ENCODE peak calls at places on chromosomes 12 and 14, in six cellular contexts. One of them, this sample, is unnamed.

GRCh38 chr12:12723147-12723680 is 6.0 kb downstream of the CDKN1B start:
- DNase-seq in H1: no peak
- DNase-seq in GM12878: no peak
- DNase-seq in K562: no peak
- DNase-seq in HepG2: no peak
- DNase-seq in GM12891: no peak
- DNase-seq in this sample: no peak

GRCh38 chr12:8697120-8697475 is 693 bp upstream of the RIMKLB start:
- DNase-seq in HepG2: no peak
- DNase-seq in K562: no peak
- DNase-seq in GM12891: no peak
- DNase-seq in GM12878: no peak
- DNase-seq in H1: no peak
- DNase-seq in this sample: no peak

GRCh38 chr12:88562846-88563582 is 17.3 kb downstream of the KITLG start:
- DNase-seq in GM12891: no peak
- DNase-seq in GM12878: no peak
- DNase-seq in H1: no peak
- DNase-seq in HepG2: no peak
- DNase-seq in K562: no peak
- DNase-seq in this sample: no peak

GRCh38 chr12:130838284-130838950 is 633 bp downstream of the STX2 start:
- DNase-seq in GM12891: peak
- DNase-seq in HepG2: peak
- DNase-seq in H1: peak
- DNase-seq in K562: peak
- DNase-seq in GM12878: no peak
- DNase-seq in this sample: peak

GRCh38 chr12:23204933-23205778 is 580.2 kb downstream of the ETNK1 start:
- DNase-seq in GM12891: peak
- DNase-seq in K562: peak
- DNase-seq in GM12878: peak
- DNase-seq in HepG2: peak
- DNase-seq in H1: no peak
- DNase-seq in this sample: peak

GRCh38 chr14:35213869-35214387 is 78.3 kb upstream of the PSMA6 start:
- DNase-seq in H1: no peak
- DNase-seq in K562: no peak
- DNase-seq in GM12891: no peak
- DNase-seq in HepG2: peak
- DNase-seq in GM12878: no peak
- DNase-seq in this sample: no peak

GRCh38 chr12:120930032-120930431 is 25.9 kb upstream of the SPPL3 start:
- DNase-seq in H1: no peak
- DNase-seq in GM12891: no peak
- DNase-seq in GM12878: no peak
- DNase-seq in HepG2: no peak
- DNase-seq in K562: no peak
- DNase-seq in this sample: no peak

GRCh38 chr14:77364146-77364545 is 12.7 kb downstream of the TMED8 start:
- DNase-seq in HepG2: no peak
- DNase-seq in GM12878: no peak
- DNase-seq in K562: no peak
- DNase-seq in GM12891: no peak
- DNase-seq in H1: no peak
- DNase-seq in this sample: no peak

GRCh38 chr14:100818221-100818699 is 7.7 kb upstream of the MEG3 start:
- DNase-seq in K562: no peak
- DNase-seq in GM12878: no peak
- DNase-seq in HepG2: peak
- DNase-seq in GM12891: no peak
- DNase-seq in H1: no peak
- DNase-seq in this sample: no peak

GRCh38 chr14:106372870-106373657 is 846.7 kb downstream of the TMEM121 start:
- DNase-seq in GM12891: peak
- DNase-seq in K562: peak
- DNase-seq in HepG2: peak
- DNase-seq in GM12878: no peak
- DNase-seq in H1: peak
- DNase-seq in this sample: peak

GRCh38 chr14:78721756-78722455 is 551.7 kb downstream of the NRXN3 start:
- DNase-seq in K562: no peak
- DNase-seq in GM12878: no peak
- DNase-seq in H1: no peak
- DNase-seq in GM12891: no peak
- DNase-seq in HepG2: no peak
- DNase-seq in this sample: no peak

GRCh38 chr12:25958254-25959068 is at the start of gene RASSF8:
- DNase-seq in HepG2: peak
- DNase-seq in H1: peak
- DNase-seq in GM12891: peak
- DNase-seq in K562: peak
- DNase-seq in GM12878: no peak
- DNase-seq in this sample: peak

GRCh38 chr14:65788876-65789859 is 376.6 kb downstream of the FUT8 start:
- DNase-seq in H1: no peak
- DNase-seq in K562: no peak
- DNase-seq in GM12878: no peak
- DNase-seq in HepG2: peak
- DNase-seq in GM12891: no peak
- DNase-seq in this sample: no peak

GRCh38 chr12:104562763-104563162 is 106.0 kb downstream of the CHST11 start:
- DNase-seq in H1: no peak
- DNase-seq in K562: no peak
- DNase-seq in GM12878: no peak
- DNase-seq in GM12891: no peak
- DNase-seq in HepG2: no peak
- DNase-seq in this sample: no peak

GRCh38 chr12:3107071-3107583 is 29.9 kb downstream of the TSPAN9 start:
- DNase-seq in GM12878: no peak
- DNase-seq in HepG2: no peak
- DNase-seq in H1: peak
- DNase-seq in K562: no peak
- DNase-seq in GM12891: no peak
- DNase-seq in this sample: no peak

GRCh38 chr14:73239463-73240241 is 2.3 kb downstream of the PAPLN start:
- DNase-seq in H1: peak
- DNase-seq in K562: no peak
- DNase-seq in HepG2: no peak
- DNase-seq in GM12878: no peak
- DNase-seq in GM12891: no peak
- DNase-seq in this sample: peak

GRCh38 chr14:99562848-99563748 is 40.9 kb downstream of the CCDC85C start:
- DNase-seq in H1: peak
- DNase-seq in GM12878: no peak
- DNase-seq in K562: peak
- DNase-seq in GM12891: no peak
- DNase-seq in HepG2: peak
- DNase-seq in this sample: no peak

GRCh38 chr12:112936927-112937326 is 1.3 kb upstream of the OAS3 start:
- DNase-seq in H1: no peak
- DNase-seq in GM12891: no peak
- DNase-seq in K562: no peak
- DNase-seq in HepG2: no peak
- DNase-seq in GM12878: no peak
- DNase-seq in this sample: no peak

GRCh38 chr12:94561943-94562411 is 88.4 kb downstream of the TMCC3 start:
- DNase-seq in K562: no peak
- DNase-seq in GM12891: no peak
- DNase-seq in GM12878: peak
- DNase-seq in HepG2: no peak
- DNase-seq in H1: no peak
- DNase-seq in this sample: peak

GRCh38 chr12:79973774-79974173 is 38.9 kb upstream of the PPP1R12A start:
- DNase-seq in H1: no peak
- DNase-seq in HepG2: no peak
- DNase-seq in GM12891: no peak
- DNase-seq in GM12878: no peak
- DNase-seq in K562: no peak
- DNase-seq in this sample: no peak

GRCh38 chr12:29572938-29573337 is 75.5 kb upstream of the OVCH1 start:
- DNase-seq in GM12878: no peak
- DNase-seq in HepG2: no peak
- DNase-seq in K562: no peak
- DNase-seq in H1: no peak
- DNase-seq in GM12891: no peak
- DNase-seq in this sample: no peak

GRCh38 chr12:77591959-77592358 is 238.7 kb upstream of the NAV3 start:
- DNase-seq in H1: no peak
- DNase-seq in HepG2: no peak
- DNase-seq in GM12878: no peak
- DNase-seq in K562: no peak
- DNase-seq in GM12891: no peak
- DNase-seq in this sample: no peak

GRCh38 chr14:52299692-52300278 is 14.3 kb upstream of the PTGER2 start:
- DNase-seq in GM12891: no peak
- DNase-seq in K562: peak
- DNase-seq in GM12878: no peak
- DNase-seq in H1: no peak
- DNase-seq in HepG2: peak
- DNase-seq in this sample: no peak

GRCh38 chr14:96260341-96260821 is 4.4 kb downstream of the BDKRB1 start:
- DNase-seq in HepG2: no peak
- DNase-seq in K562: no peak
- DNase-seq in GM12891: no peak
- DNase-seq in H1: no peak
- DNase-seq in GM12878: no peak
- DNase-seq in this sample: no peak

DNA sequence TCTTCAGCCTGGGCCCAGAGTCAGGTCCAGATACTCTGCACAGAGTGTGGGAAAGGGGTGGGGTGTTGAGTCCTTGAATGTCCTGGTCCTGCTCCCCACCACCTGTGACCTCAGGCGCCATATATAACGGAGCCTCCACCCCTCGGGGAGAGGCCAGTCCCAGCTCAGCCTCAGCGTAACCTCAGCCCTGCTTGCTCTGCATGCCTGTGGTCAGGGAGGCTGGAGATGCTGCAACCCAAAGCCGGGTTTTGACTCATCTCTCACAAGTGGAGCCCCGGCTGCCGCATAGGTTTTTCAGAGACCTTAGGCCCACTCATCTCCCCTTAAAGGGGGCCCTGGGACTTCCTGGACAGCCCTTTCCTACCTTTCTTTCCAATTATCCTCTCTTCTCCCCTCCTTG is 1.3 kb downstream of the ITGB7 start:
- DNase-seq in HepG2: no peak
- DNase-seq in GM12878: peak
- DNase-seq in K562: peak
- DNase-seq in GM12891: peak
- DNase-seq in H1: no peak
- DNase-seq in this sample: peak
- TF ChIP-seq TAF1 in HepG2: no peak
- TF ChIP-seq TAF1 in GM12878: peak
- TF ChIP-seq TAF1 in K562: no peak
- TF ChIP-seq TAF1 in GM12891: no peak
- TF ChIP-seq TAF1 in H1: no peak
- TF ChIP-seq TAF1 in this sample: peak

DNA sequence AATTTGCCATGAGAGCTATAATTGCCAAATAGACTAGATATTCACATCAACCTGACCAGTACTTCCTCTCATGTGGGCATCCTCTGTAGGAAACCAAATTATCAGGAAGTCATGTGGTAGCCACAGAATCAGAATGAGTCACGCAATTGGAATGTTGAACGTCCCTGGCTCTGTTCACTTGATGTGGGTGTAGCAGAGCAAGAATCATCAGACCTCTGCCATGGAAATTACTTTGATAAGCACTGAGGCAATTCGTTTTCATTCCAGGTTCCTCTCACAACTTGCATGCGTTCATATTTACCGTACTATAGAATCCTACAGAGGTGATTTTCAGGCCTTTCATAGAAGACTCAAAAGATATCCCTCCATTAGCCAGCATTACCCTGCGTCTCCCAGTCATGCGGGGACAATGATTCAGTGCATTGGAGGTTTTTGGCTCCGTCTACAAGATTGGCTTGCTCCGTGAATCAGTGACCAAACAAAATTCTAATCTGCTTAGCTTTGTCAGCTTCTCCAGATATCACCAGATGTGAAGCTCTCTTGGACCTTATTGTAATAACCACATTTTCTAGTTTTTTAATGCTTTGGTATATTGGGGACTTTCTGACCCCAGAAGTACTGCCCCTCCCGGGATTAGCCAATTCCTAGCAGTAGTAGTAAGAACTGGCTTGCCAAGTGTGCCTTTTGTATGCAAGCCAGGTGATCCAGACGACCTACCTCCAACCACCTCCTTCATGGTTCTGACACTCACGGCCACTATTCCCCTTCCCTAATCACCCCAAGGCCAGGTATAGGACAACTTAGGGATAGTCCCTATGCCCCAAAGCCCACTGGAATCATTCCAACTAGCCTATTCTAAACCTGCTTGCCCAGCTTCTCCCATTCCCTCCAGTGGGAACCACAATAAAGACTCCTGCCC is 133.4 kb downstream of the KICS2 start:
- DNase-seq in K562: no peak
- DNase-seq in H1: no peak
- DNase-seq in HepG2: peak
- DNase-seq in GM12891: no peak
- DNase-seq in GM12878: no peak
- DNase-seq in this sample: no peak
- TF ChIP-seq POLR2AphosphoS5 in K562: no peak
- TF ChIP-seq POLR2AphosphoS5 in H1: no peak
- TF ChIP-seq POLR2AphosphoS5 in HepG2: no peak
- TF ChIP-seq POLR2AphosphoS5 in GM12891: no peak
- TF ChIP-seq POLR2AphosphoS5 in GM12878: no peak
- TF ChIP-seq POLR2AphosphoS5 in this sample: no peak

GRCh38 chr12:9761407-9761736 is 671 bp upstream of the CD69 start:
- DNase-seq in H1: no peak
- DNase-seq in GM12878: no peak
- DNase-seq in HepG2: no peak
- DNase-seq in GM12891: no peak
- DNase-seq in K562: no peak
- DNase-seq in this sample: no peak

GRCh38 chr12:9763025-9763424 is 2.3 kb upstream of the CD69 start:
- DNase-seq in H1: no peak
- DNase-seq in K562: no peak
- DNase-seq in HepG2: no peak
- DNase-seq in GM12891: no peak
- DNase-seq in GM12878: no peak
- DNase-seq in this sample: no peak

GRCh38 chr12:9759680-9760592 is 765 bp downstream of the CD69 start:
- DNase-seq in GM12878: no peak
- DNase-seq in GM12891: no peak
- DNase-seq in HepG2: no peak
- DNase-seq in H1: no peak
- DNase-seq in K562: no peak
- DNase-seq in this sample: no peak

GRCh38 chr12:9762369-9762768 is 1.7 kb upstream of the CD69 start:
- DNase-seq in GM12878: no peak
- DNase-seq in H1: no peak
- DNase-seq in K562: no peak
- DNase-seq in GM12891: no peak
- DNase-seq in HepG2: no peak
- DNase-seq in this sample: no peak

GRCh38 chr12:9760699-9761406 is at the start of gene CD69:
- DNase-seq in K562: no peak
- DNase-seq in H1: no peak
- DNase-seq in HepG2: no peak
- DNase-seq in GM12878: peak
- DNase-seq in GM12891: no peak
- DNase-seq in this sample: no peak
- TF ChIP-seq POLR2A in K562: peak
- TF ChIP-seq POLR2A in H1: no peak
- TF ChIP-seq POLR2A in HepG2: no peak
- TF ChIP-seq POLR2A in GM12878: peak
- TF ChIP-seq POLR2A in GM12891: peak
- TF ChIP-seq POLR2A in this sample: peak

GRCh38 chr14:95111507-95112164 is 45.7 kb downstream of the DICER1 start:
- DNase-seq in HepG2: no peak
- DNase-seq in K562: no peak
- DNase-seq in GM12878: no peak
- DNase-seq in GM12891: no peak
- DNase-seq in H1: no peak
- DNase-seq in this sample: no peak
- TF ChIP-seq TAF1 in HepG2: no peak
- TF ChIP-seq TAF1 in K562: no peak
- TF ChIP-seq TAF1 in GM12878: no peak
- TF ChIP-seq TAF1 in GM12891: no peak
- TF ChIP-seq TAF1 in H1: no peak
- TF ChIP-seq TAF1 in this sample: no peak